ENCODE peak calls at places on chromosomes 6 and 20, in nine cellular contexts. One of them, this sample, is unnamed.

GRCh38 chr6:117504478-117505144 is 22.1 kb downstream of the DCBLD1 start:
- DNase-seq in ovary: no peak
- DNase-seq in K562: no peak
- DNase-seq in heart right ventricle: no peak
- DNase-seq in right lobe of liver: no peak
- DNase-seq in mesenchymal stem cell: no peak
- DNase-seq in left ventricle myocardium inferior: no peak
- DNase-seq in sigmoid colon: no peak
- DNase-seq in breast epithelium: no peak
- DNase-seq in this sample: no peak

GRCh38 chr20:9555781-9556180 is 41.4 kb downstream of the LAMP5 start:
- DNase-seq in left ventricle myocardium inferior: no peak
- DNase-seq in right lobe of liver: no peak
- DNase-seq in heart right ventricle: no peak
- DNase-seq in breast epithelium: no peak
- DNase-seq in mesenchymal stem cell: no peak
- DNase-seq in K562: no peak
- DNase-seq in sigmoid colon: no peak
- DNase-seq in ovary: no peak
- DNase-seq in this sample: no peak

GRCh38 chr6:38799529-38800184 is 84.5 kb downstream of the DNAH8 start:
- DNase-seq in right lobe of liver: no peak
- DNase-seq in sigmoid colon: no peak
- DNase-seq in K562: no peak
- DNase-seq in mesenchymal stem cell: no peak
- DNase-seq in breast epithelium: no peak
- DNase-seq in ovary: no peak
- DNase-seq in left ventricle myocardium inferior: no peak
- DNase-seq in heart right ventricle: no peak
- DNase-seq in this sample: peak; percentile 64

GRCh38 chr6:31090973-31091364 is 21.4 kb downstream of the C6orf15 start:
- DNase-seq in heart right ventricle: no peak
- DNase-seq in ovary: no peak
- DNase-seq in right lobe of liver: no peak
- DNase-seq in sigmoid colon: no peak
- DNase-seq in K562: no peak
- DNase-seq in left ventricle myocardium inferior: no peak
- DNase-seq in breast epithelium: no peak
- DNase-seq in mesenchymal stem cell: no peak
- DNase-seq in this sample: no peak

GRCh38 chr6:106084106-106084963 is 1.8 kb upstream of the PRDM1 start:
- DNase-seq in breast epithelium: no peak
- DNase-seq in sigmoid colon: no peak
- DNase-seq in left ventricle myocardium inferior: no peak
- DNase-seq in ovary: no peak
- DNase-seq in right lobe of liver: no peak
- DNase-seq in K562: peak; percentile 33
- DNase-seq in mesenchymal stem cell: peak; percentile 90
- DNase-seq in heart right ventricle: no peak
- DNase-seq in this sample: peak; percentile 85

GRCh38 chr6:144657691-144658090 is 372.6 kb downstream of the UTRN start:
- DNase-seq in left ventricle myocardium inferior: no peak
- DNase-seq in heart right ventricle: no peak
- DNase-seq in breast epithelium: no peak
- DNase-seq in right lobe of liver: no peak
- DNase-seq in ovary: no peak
- DNase-seq in mesenchymal stem cell: no peak
- DNase-seq in K562: no peak
- DNase-seq in sigmoid colon: no peak
- DNase-seq in this sample: no peak

GRCh38 chr20:37670426-37670825 is 23.4 kb upstream of the CTNNBL1 start:
- DNase-seq in K562: no peak
- DNase-seq in right lobe of liver: no peak
- DNase-seq in breast epithelium: no peak
- DNase-seq in left ventricle myocardium inferior: no peak
- DNase-seq in ovary: no peak
- DNase-seq in sigmoid colon: peak; percentile 73
- DNase-seq in heart right ventricle: peak; percentile 36
- DNase-seq in mesenchymal stem cell: no peak
- DNase-seq in this sample: peak; percentile 43

GRCh38 chr6:107823047-107823557 is 1.0 kb downstream of the SCML4 start:
- DNase-seq in sigmoid colon: no peak
- DNase-seq in breast epithelium: no peak
- DNase-seq in mesenchymal stem cell: no peak
- DNase-seq in K562: no peak
- DNase-seq in left ventricle myocardium inferior: no peak
- DNase-seq in heart right ventricle: no peak
- DNase-seq in ovary: no peak
- DNase-seq in right lobe of liver: no peak
- DNase-seq in this sample: no peak

DNA sequence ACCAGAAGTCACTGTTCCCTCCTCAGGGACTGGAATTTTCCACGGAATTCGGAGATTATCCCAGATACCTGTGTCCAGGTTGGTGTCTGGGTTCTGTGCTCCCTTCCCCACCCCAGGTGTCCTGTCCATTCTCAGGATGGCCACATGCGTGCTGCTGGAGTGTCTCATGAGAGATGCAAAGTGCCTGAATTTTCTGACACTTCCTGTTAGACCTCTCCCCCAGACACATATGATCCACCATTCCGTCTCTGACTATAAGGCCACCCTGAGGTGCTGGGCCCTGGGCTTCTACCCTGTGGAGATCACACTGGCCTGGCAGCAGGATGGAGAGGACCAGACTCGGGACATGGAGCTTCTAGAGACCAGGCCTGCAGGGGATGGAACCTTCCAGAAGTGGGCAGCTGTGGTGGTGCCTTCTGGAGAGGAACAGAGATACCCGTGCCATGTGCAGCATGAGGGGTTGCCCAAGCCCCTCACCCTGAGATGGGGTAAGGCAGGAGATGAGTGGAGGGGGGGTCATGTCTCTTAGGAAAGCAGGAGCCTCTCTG is 14.4 kb upstream of the HLA-A start:
- DNase-seq in ovary: no peak
- DNase-seq in mesenchymal stem cell: no peak
- DNase-seq in heart right ventricle: no peak
- DNase-seq in breast epithelium: no peak
- DNase-seq in K562: no peak
- DNase-seq in sigmoid colon: no peak
- DNase-seq in right lobe of liver: no peak
- DNase-seq in left ventricle myocardium inferior: no peak
- DNase-seq in this sample: no peak
- H3K4me3 ChIP-seq in ovary: no peak overlapping the region
- H3K4me3 ChIP-seq in mesenchymal stem cell: no peak overlapping the region
- H3K4me3 ChIP-seq in heart right ventricle: no peak overlapping the region
- H3K4me3 ChIP-seq in breast epithelium: no peak overlapping the region
- H3K4me3 ChIP-seq in K562: no peak overlapping the region
- H3K4me3 ChIP-seq in sigmoid colon: no peak overlapping the region
- H3K4me3 ChIP-seq in right lobe of liver: no peak overlapping the region
- H3K4me3 ChIP-seq in left ventricle myocardium inferior: no peak overlapping the region
- H3K4me3 ChIP-seq in this sample: no peak overlapping the region

DNA sequence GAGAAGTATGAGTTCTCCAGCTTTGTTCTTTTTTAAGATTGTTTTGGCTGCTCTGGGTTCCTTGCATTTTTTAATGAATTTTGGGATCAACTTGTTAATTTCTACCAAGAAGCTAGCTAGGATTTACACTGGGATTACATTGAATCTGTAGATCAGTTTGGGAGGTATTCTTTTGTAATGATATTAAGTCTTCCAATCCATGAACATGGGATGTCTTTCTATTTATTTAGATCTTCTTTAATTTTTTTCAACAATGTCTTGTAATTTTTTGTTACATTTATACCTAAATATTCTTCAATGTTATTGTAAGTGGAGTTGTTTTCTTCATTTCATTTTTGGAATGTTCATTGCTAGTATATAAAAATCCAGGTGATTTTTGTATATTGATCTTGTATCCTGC is 12.5 kb downstream of the PRIM2 start:
- DNase-seq in sigmoid colon: no peak
- DNase-seq in ovary: no peak
- DNase-seq in left ventricle myocardium inferior: no peak
- DNase-seq in K562: no peak
- DNase-seq in breast epithelium: no peak
- DNase-seq in heart right ventricle: no peak
- DNase-seq in mesenchymal stem cell: no peak
- DNase-seq in right lobe of liver: no peak
- DNase-seq in this sample: no peak
- H3K9me3 ChIP-seq in sigmoid colon: no peaks in the 10 kb centered on the region
- H3K9me3 ChIP-seq in ovary: no peaks in the 10 kb centered on the region
- H3K9me3 ChIP-seq in left ventricle myocardium inferior: peaks cover 50% of the 10 kb centered on the region
- H3K9me3 ChIP-seq in K562: peaks cover 5% of the 10 kb centered on the region
- H3K9me3 ChIP-seq in breast epithelium: peaks cover 24% of the 10 kb centered on the region
- H3K9me3 ChIP-seq in heart right ventricle: peaks cover 52% of the 10 kb centered on the region
- H3K9me3 ChIP-seq in mesenchymal stem cell: peaks cover 37% of the 10 kb centered on the region
- H3K9me3 ChIP-seq in right lobe of liver: no peaks in the 10 kb centered on the region
- H3K9me3 ChIP-seq in this sample: peaks cover 23% of the 10 kb centered on the region

DNA sequence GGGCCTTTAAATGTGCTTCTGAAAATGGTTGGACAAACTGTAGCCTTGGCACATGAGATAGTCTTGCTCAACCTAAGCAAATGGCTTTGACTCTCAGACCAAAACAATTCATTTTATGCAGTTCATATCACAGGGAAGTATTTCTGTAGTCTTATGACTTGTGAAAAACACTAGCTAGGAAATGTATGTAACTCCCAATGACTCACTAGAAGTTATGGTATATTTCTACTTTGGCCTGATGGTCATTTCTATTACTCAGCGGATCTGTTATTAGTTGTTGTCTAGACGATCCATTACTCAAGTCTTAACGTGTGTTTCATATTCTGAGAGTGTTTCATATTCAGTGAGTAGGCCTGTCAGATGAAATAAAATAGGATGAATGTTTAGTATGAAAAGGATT is 1333.5 kb downstream of the KHDRBS2 start:
- DNase-seq in left ventricle myocardium inferior: no peak
- DNase-seq in mesenchymal stem cell: no peak
- DNase-seq in heart right ventricle: no peak
- DNase-seq in K562: no peak
- DNase-seq in ovary: no peak
- DNase-seq in breast epithelium: no peak
- DNase-seq in sigmoid colon: no peak
- DNase-seq in right lobe of liver: no peak
- DNase-seq in this sample: no peak
- H3K4me3 ChIP-seq in left ventricle myocardium inferior: no peak overlapping the region
- H3K4me3 ChIP-seq in mesenchymal stem cell: no peak overlapping the region
- H3K4me3 ChIP-seq in heart right ventricle: no peak overlapping the region
- H3K4me3 ChIP-seq in K562: no peak overlapping the region
- H3K4me3 ChIP-seq in ovary: no peak overlapping the region
- H3K4me3 ChIP-seq in breast epithelium: no peak overlapping the region
- H3K4me3 ChIP-seq in sigmoid colon: no peak overlapping the region
- H3K4me3 ChIP-seq in right lobe of liver: no peak overlapping the region
- H3K4me3 ChIP-seq in this sample: no peak overlapping the region

GRCh38 chr6:138655828-138656227 is 117.7 kb upstream of the CCDC28A start:
- DNase-seq in left ventricle myocardium inferior: no peak
- DNase-seq in ovary: no peak
- DNase-seq in heart right ventricle: no peak
- DNase-seq in breast epithelium: no peak
- DNase-seq in right lobe of liver: no peak
- DNase-seq in mesenchymal stem cell: no peak
- DNase-seq in K562: no peak
- DNase-seq in sigmoid colon: no peak
- DNase-seq in this sample: no peak

GRCh38 chr6:138654715-138655634 is 118.6 kb upstream of the CCDC28A start:
- DNase-seq in right lobe of liver: no peak
- DNase-seq in sigmoid colon: no peak
- DNase-seq in mesenchymal stem cell: peak; percentile 38
- DNase-seq in K562: no peak
- DNase-seq in heart right ventricle: no peak
- DNase-seq in ovary: no peak
- DNase-seq in left ventricle myocardium inferior: no peak
- DNase-seq in breast epithelium: no peak
- DNase-seq in this sample: peak; percentile 39

GRCh38 chr6:138651491-138651890 is 122.1 kb upstream of the CCDC28A start:
- DNase-seq in mesenchymal stem cell: no peak
- DNase-seq in right lobe of liver: no peak
- DNase-seq in left ventricle myocardium inferior: no peak
- DNase-seq in heart right ventricle: no peak
- DNase-seq in sigmoid colon: no peak
- DNase-seq in K562: no peak
- DNase-seq in breast epithelium: no peak
- DNase-seq in ovary: no peak
- DNase-seq in this sample: no peak

GRCh38 chr6:138653435-138653834 is 120.1 kb upstream of the CCDC28A start:
- DNase-seq in K562: no peak
- DNase-seq in breast epithelium: no peak
- DNase-seq in ovary: no peak
- DNase-seq in sigmoid colon: no peak
- DNase-seq in left ventricle myocardium inferior: no peak
- DNase-seq in mesenchymal stem cell: no peak
- DNase-seq in heart right ventricle: no peak
- DNase-seq in right lobe of liver: no peak
- DNase-seq in this sample: peak; percentile 46

GRCh38 chr6:138652824-138653223 is 120.7 kb upstream of the CCDC28A start:
- DNase-seq in K562: no peak
- DNase-seq in heart right ventricle: no peak
- DNase-seq in left ventricle myocardium inferior: no peak
- DNase-seq in breast epithelium: no peak
- DNase-seq in ovary: no peak
- DNase-seq in mesenchymal stem cell: no peak
- DNase-seq in sigmoid colon: no peak
- DNase-seq in right lobe of liver: no peak
- DNase-seq in this sample: peak; percentile 34
- H3K9me3 ChIP-seq in K562: no peaks in the 10 kb centered on the region
- H3K9me3 ChIP-seq in heart right ventricle: no peaks in the 10 kb centered on the region
- H3K9me3 ChIP-seq in left ventricle myocardium inferior: no peaks in the 10 kb centered on the region
- H3K9me3 ChIP-seq in breast epithelium: no peaks in the 10 kb centered on the region
- H3K9me3 ChIP-seq in ovary: no peaks in the 10 kb centered on the region
- H3K9me3 ChIP-seq in mesenchymal stem cell: no peaks in the 10 kb centered on the region
- H3K9me3 ChIP-seq in sigmoid colon: no peaks in the 10 kb centered on the region
- H3K9me3 ChIP-seq in right lobe of liver: no peaks in the 10 kb centered on the region
- H3K9me3 ChIP-seq in this sample: no peaks in the 10 kb centered on the region

DNA sequence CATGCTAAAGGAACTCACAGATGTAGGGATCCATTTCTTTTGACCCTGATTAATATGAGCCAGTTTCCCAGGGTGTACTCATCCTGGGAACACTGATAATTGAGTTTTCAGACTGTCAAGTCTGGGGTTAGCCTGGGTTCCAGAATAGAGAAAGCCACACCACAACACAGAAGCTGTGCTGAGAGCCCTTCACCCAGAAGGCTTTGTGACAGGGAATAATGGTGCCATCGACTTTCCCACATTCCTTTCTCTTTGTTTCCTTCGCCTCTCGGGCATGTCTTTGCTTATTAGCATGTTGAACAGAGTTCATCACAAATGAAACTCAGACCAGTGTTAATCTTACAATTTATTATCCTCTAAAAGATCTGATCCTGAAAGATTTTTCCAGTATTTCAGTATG is 95.0 kb downstream of the TCP11 start:
- DNase-seq in mesenchymal stem cell: no peak
- DNase-seq in sigmoid colon: no peak
- DNase-seq in left ventricle myocardium inferior: no peak
- DNase-seq in right lobe of liver: no peak
- DNase-seq in K562: no peak
- DNase-seq in ovary: no peak
- DNase-seq in heart right ventricle: no peak
- DNase-seq in breast epithelium: no peak
- DNase-seq in this sample: no peak
- H3K4me3 ChIP-seq in mesenchymal stem cell: no peak overlapping the region
- H3K4me3 ChIP-seq in sigmoid colon: no peak overlapping the region
- H3K4me3 ChIP-seq in left ventricle myocardium inferior: no peak overlapping the region
- H3K4me3 ChIP-seq in right lobe of liver: no peak overlapping the region
- H3K4me3 ChIP-seq in K562: no peak overlapping the region
- H3K4me3 ChIP-seq in ovary: no peak overlapping the region
- H3K4me3 ChIP-seq in heart right ventricle: no peak overlapping the region
- H3K4me3 ChIP-seq in breast epithelium: no peak overlapping the region
- H3K4me3 ChIP-seq in this sample: no peak overlapping the region

This sample was measured in adipocyte.